ENCODE peak calls at places on chromosome 22, in eight cellular contexts. B is GM23248; H is neuronal stem cell; S is colonic mucosa; W is sigmoid colon; U is MM.1S; P is CD4-positive, alpha-beta T cell; A is GM23338. Z is an unnamed sample.

GRCh38 chr22:48629631-48630443 is 1197.8 kb downstream of the BRD1 start:
- DNase-seq in B (no peak), H (no peak), S (no peak), W (no peak), U (no peak), P (no peak), A (no peak), Z (no peak)

GRCh38 chr22:22811016-22812009 is 76.3 kb upstream of the IGLL5 start:
- DNase-seq in B (no peak), H (no peak), S (no peak), W (no peak), U (no peak), P (no peak), A (no peak), Z (no peak)

GRCh38 chr22:37739000-37739399 is 42.2 kb downstream of the TRIOBP start:
- DNase-seq in B (peak), H (no peak), S (peak), W (peak), U (no peak), P (no peak), A (no peak), Z (no peak)

GRCh38 chr22:25120761-25121212 is 78.9 kb upstream of the CRYBB3 start:
- DNase-seq in B (no peak), H (no peak), S (peak), W (no peak), U (no peak), P (no peak), A (no peak), Z (no peak)

GRCh38 chr22:46791201-46791731 is 28.8 kb downstream of the TBC1D22A start:
- DNase-seq in B (peak), H (no peak), S (no peak), W (peak), U (peak), P (peak), A (no peak), Z (no peak)

GRCh38 chr22:17441326-17441725 is 72.1 kb downstream of the CECR2 start:
- DNase-seq in B (no peak), H (no peak), S (no peak), W (no peak), U (no peak), P (no peak), A (no peak), Z (no peak)

GRCh38 chr22:22687638-22688500 is 43.5 kb downstream of the GGTLC2 start:
- DNase-seq in B (peak), H (peak), S (peak), W (no peak), U (peak), P (no peak), A (peak), Z (no peak)

GRCh38 chr22:23036684-23037428 is 33.5 kb upstream of the GNAZ start:
- DNase-seq in B (peak), H (no peak), S (no peak), W (no peak), U (no peak), P (no peak), A (no peak), Z (no peak)

GRCh38 chr22:18000441-18001039 is 23.8 kb downstream of the MICAL3 start:
- DNase-seq in B (peak), H (peak), S (peak), W (peak), U (no peak), P (no peak), A (peak), Z (no peak)

GRCh38 chr22:24208012-24208749 is 26.9 kb downstream of the SUSD2 start:
- DNase-seq in B (peak), H (no peak), S (no peak), W (peak), U (no peak), P (no peak), A (no peak), Z (no peak)

GRCh38 chr22:24430431-24431308 is 3.3 kb downstream of the ADORA2A start:
- DNase-seq in B (no peak), H (no peak), S (no peak), W (peak), U (no peak), P (no peak), A (no peak), Z (no peak)

GRCh38 chr22:28955817-28956216 is 72.4 kb downstream of the ZNRF3 start:
- DNase-seq in B (no peak), H (no peak), S (no peak), W (no peak), U (peak), P (peak), A (no peak), Z (peak)

GRCh38 chr22:42991010-42991651 is 23.8 kb downstream of the PACSIN2 start:
- DNase-seq in B (peak), H (no peak), S (peak), W (peak), U (no peak), P (no peak), A (no peak), Z (no peak)

GRCh38 chr22:37509026-37509886 is 10.0 kb downstream of the CARD10 start:
- DNase-seq in B (no peak), H (no peak), S (no peak), W (no peak), U (no peak), P (no peak), A (no peak), Z (no peak)

GRCh38 chr22:29108137-29108536 is 35.3 kb downstream of the KREMEN1 start:
- DNase-seq in B (peak), H (no peak), S (no peak), W (no peak), U (no peak), P (no peak), A (no peak), Z (no peak)

GRCh38 chr22:50276143-50276542 is 6.0 kb upstream of the MAPK11 start:
- DNase-seq in B (peak), H (no peak), S (peak), W (peak), U (peak), P (peak), A (peak), Z (peak)

GRCh38 chr22:28582806-28583205 is 96.8 kb downstream of the TTC28 start:
- DNase-seq in B (peak), H (no peak), S (no peak), W (no peak), U (no peak), P (no peak), A (peak), Z (no peak)

GRCh38 chr22:49826603-49827306 is 918 bp downstream of the BRD1 start:
- DNase-seq in B (peak), H (no peak), S (peak), W (peak), U (peak), P (no peak), A (peak), Z (no peak)

GRCh38 chr22:49783036-49783746 is 44.5 kb downstream of the BRD1 start:
- DNase-seq in B (no peak), H (no peak), S (no peak), W (no peak), U (no peak), P (no peak), A (no peak), Z (no peak)

GRCh38 chr22:37062657-37063381 is 11.3 kb downstream of the KCTD17 start:
- DNase-seq in B (no peak), H (no peak), S (no peak), W (no peak), U (no peak), P (no peak), A (peak), Z (no peak)

GRCh38 chr22:46830001-46830715 is 67.7 kb downstream of the TBC1D22A start:
- DNase-seq in B (peak), H (no peak), S (no peak), W (peak), U (no peak), P (no peak), A (no peak), Z (no peak)

GRCh38 chr22:47564651-47565050 is 802.2 kb downstream of the TBC1D22A start:
- DNase-seq in B (no peak), H (no peak), S (no peak), W (no peak), U (no peak), P (no peak), A (no peak), Z (no peak)

GRCh38 chr22:16827506-16827905 is 2.3 kb upstream of the XKR3 start:
- DNase-seq in B (peak), H (no peak), S (no peak), W (no peak), U (no peak), P (no peak), A (no peak), Z (no peak)

GRCh38 chr22:27801197-27801615 is 350 bp downstream of the MN1 start:
- DNase-seq in B (peak), H (peak), S (no peak), W (no peak), U (no peak), P (peak), A (peak), Z (no peak)

GRCh38 chr22:49951986-49952896 is 8.3 kb upstream of the PIM3 start:
- DNase-seq in B (peak), H (no peak), S (no peak), W (no peak), U (no peak), P (no peak), A (no peak), Z (no peak)

GRCh38 chr22:47919893-47920292 is 1157.4 kb downstream of the TBC1D22A start:
- DNase-seq in B (no peak), H (no peak), S (no peak), W (no peak), U (no peak), P (no peak), A (no peak), Z (no peak)

GRCh38 chr22:17137861-17138425 is 16.8 kb upstream of the TMEM121B start:
- DNase-seq in B (no peak), H (no peak), S (no peak), W (peak), U (no peak), P (no peak), A (no peak), Z (no peak)

GRCh38 chr22:22935056-22935545 is 47.5 kb downstream of the IGLL5 start:
- DNase-seq in B (no peak), H (no peak), S (no peak), W (no peak), U (no peak), P (no peak), A (no peak), Z (no peak)

GRCh38 chr22:46331496-46331895 is 4.0 kb upstream of the TRMU start:
- DNase-seq in B (no peak), H (no peak), S (no peak), W (no peak), U (no peak), P (no peak), A (no peak), Z (no peak)

GRCh38 chr22:23008887-23009286 is 61.4 kb upstream of the GNAZ start:
- DNase-seq in B (no peak), H (no peak), S (no peak), W (no peak), U (no peak), P (no peak), A (no peak), Z (no peak)

GRCh38 chr22:28012811-28013460 is 93.9 kb upstream of the PITPNB start:
- DNase-seq in B (no peak), H (no peak), S (no peak), W (no peak), U (no peak), P (no peak), A (no peak), Z (no peak)

GRCh38 chr22:37457093-37457893 is 28.9 kb downstream of the MFNG start:
- DNase-seq in B (peak), H (peak), S (peak), W (no peak), U (peak), P (peak), A (peak), Z (peak)

GRCh38 chr22:36425977-36426523 is 38.3 kb upstream of the MYH9 start:
- DNase-seq in B (no peak), H (no peak), S (peak), W (no peak), U (no peak), P (no peak), A (peak), Z (no peak)

GRCh38 chr22:30047364-30047738 is 32.9 kb upstream of the HORMAD2 start:
- DNase-seq in B (no peak), H (no peak), S (no peak), W (peak), U (peak), P (no peak), A (peak), Z (no peak)

GRCh38 chr22:49239264-49240015 is 588.2 kb downstream of the BRD1 start:
- DNase-seq in B (no peak), H (no peak), S (no peak), W (no peak), U (no peak), P (no peak), A (no peak), Z (no peak)

GRCh38 chr22:25375683-25376082 is 156.2 kb downstream of the CRYBB2 start:
- DNase-seq in B (no peak), H (no peak), S (no peak), W (no peak), U (no peak), P (no peak), A (peak), Z (no peak)

GRCh38 chr22:47060718-47061117 is 298.3 kb downstream of the TBC1D22A start:
- DNase-seq in B (no peak), H (no peak), S (no peak), W (peak), U (no peak), P (no peak), A (no peak), Z (no peak)

DNA sequence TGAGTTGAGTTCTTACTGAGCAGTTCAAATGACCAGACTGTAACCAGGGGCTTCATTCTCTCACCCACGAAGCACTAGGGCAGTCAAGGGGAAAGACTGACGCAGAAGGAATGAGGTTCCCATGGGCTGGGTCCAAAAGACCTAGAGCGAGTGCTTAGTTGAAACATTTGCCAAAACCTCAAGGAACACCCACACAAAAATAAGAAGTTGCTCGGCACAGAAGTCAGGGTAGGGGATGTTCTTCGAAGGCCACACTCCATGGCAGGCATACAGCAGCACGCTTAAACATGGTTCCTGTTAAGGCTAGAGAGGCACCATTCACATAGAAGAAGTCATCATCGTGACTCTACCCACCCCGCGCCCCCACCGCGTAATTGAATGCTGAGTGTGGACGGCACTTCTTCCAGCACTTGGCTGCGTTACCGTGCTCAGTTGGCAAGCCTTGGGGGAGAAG is 52.9 kb downstream of the TIMP3 start:
- DNase-seq in B (peak), H (no peak), S (no peak), W (no peak), U (no peak), P (no peak), A (no peak), Z (no peak)
- H3K27ac ChIP-seq in B (peak), H (no peak), S (no peak), W (peak), U (no peak), P (no peak), A (no peak), Z (no peak)

GRCh38 chr22:26590525-26590858 is 560 bp upstream of the TPST2 start:
- DNase-seq in B (peak), H (no peak), S (peak), W (no peak), U (no peak), P (no peak), A (no peak), Z (no peak)
- H3K27ac ChIP-seq in B (peak), H (no peak), S (peak), W (peak), U (peak), P (peak), A (no peak), Z (peak)

GRCh38 chr22:38750638-38751037 is 5.2 kb downstream of the SUN2 start:
- DNase-seq in B (no peak), H (no peak), S (no peak), W (no peak), U (no peak), P (no peak), A (no peak), Z (no peak)

GRCh38 chr22:38748487-38749136 is 7.2 kb downstream of the SUN2 start:
- DNase-seq in B (no peak), H (no peak), S (no peak), W (no peak), U (no peak), P (no peak), A (no peak), Z (no peak)

GRCh38 chr22:38751422-38752346 is 4.1 kb downstream of the SUN2 start:
- DNase-seq in B (no peak), H (no peak), S (peak), W (no peak), U (peak), P (peak), A (no peak), Z (peak)

GRCh38 chr22:38751066-38751421 is 4.8 kb downstream of the SUN2 start:
- DNase-seq in B (no peak), H (no peak), S (no peak), W (no peak), U (no peak), P (no peak), A (no peak), Z (no peak)

GRCh38 chr22:38750104-38750503 is 5.7 kb downstream of the SUN2 start:
- DNase-seq in B (no peak), H (no peak), S (no peak), W (no peak), U (no peak), P (no peak), A (no peak), Z (no peak)
- H3K27ac ChIP-seq in B (no peak), H (no peak), S (no peak), W (no peak), U (peak), P (peak), A (no peak), Z (no peak)

DNA sequence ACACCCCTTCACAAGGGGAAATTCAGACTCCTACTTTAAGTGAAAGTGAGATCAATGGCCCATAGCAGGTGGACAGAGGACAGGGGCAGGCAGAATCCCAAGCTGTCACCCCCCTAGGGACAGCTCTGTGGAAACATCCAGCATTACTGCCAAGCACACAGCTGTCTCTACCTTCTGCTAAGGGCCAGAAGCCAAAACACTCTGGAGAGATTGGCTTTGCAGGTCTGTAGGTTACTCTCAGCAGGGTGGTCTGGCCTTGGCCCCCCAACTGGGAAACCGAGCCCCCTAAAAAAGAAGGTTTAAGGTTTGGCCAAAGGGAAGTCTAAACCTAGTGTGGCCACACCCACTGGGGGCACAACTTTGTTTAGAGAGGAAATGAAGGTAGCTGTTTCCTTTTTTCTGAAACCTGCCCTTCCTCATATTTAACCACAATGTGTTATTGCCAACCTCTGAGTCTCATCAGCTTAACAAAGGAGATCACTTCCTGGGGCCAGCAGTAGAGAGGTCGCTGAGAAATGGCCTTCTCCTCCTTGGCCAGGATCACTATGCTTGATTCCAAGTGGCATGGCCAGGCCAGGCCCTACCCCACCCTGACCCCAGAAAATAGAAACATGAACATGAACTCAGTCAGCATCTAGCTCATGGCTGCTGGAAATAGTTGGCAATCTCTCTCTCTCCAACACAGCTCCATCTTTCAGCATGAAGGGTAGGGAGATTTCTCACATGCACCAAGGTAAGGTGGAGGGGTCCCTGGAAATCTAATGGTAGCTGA is 25.9 kb upstream of the SCARF2 start:
- DNase-seq in B (no peak), H (no peak), S (no peak), W (no peak), U (peak), P (peak), A (no peak), Z (no peak)
- H3K27ac ChIP-seq in B (no peak), H (no peak), S (peak), W (no peak), U (peak), P (peak), A (no peak), Z (peak)

GRCh38 chr22:41975299-41976069 is 6.2 kb downstream of the SEPTIN3 start:
- DNase-seq in B (no peak), H (no peak), S (no peak), W (no peak), U (no peak), P (no peak), A (no peak), Z (no peak)
- H3K27ac ChIP-seq in B (no peak), H (no peak), S (no peak), W (no peak), U (no peak), P (no peak), A (no peak), Z (no peak)

GRCh38 chr22:44180706-44181032 is at the start of gene PARVG:
- DNase-seq in B (no peak), H (no peak), S (no peak), W (no peak), U (peak), P (no peak), A (peak), Z (peak)
- H3K27ac ChIP-seq in B (no peak), H (peak), S (peak), W (peak), U (no peak), P (peak), A (peak), Z (peak)

GRCh38 chr22:40449676-40450035 is 79.3 kb downstream of the SGSM3 start:
- DNase-seq in B (peak), H (no peak), S (no peak), W (no peak), U (no peak), P (no peak), A (no peak), Z (no peak)

GRCh38 chr22:40443675-40444482 is 73.5 kb downstream of the SGSM3 start:
- DNase-seq in B (peak), H (no peak), S (no peak), W (no peak), U (no peak), P (no peak), A (peak), Z (no peak)

GRCh38 chr22:40441761-40442364 is 71.5 kb downstream of the SGSM3 start:
- DNase-seq in B (no peak), H (no peak), S (no peak), W (no peak), U (no peak), P (no peak), A (no peak), Z (no peak)

GRCh38 chr22:40444483-40444787 is 74.0 kb downstream of the SGSM3 start:
- DNase-seq in B (peak), H (no peak), S (no peak), W (no peak), U (no peak), P (no peak), A (no peak), Z (no peak)

GRCh38 chr22:40446203-40446602 is 75.8 kb downstream of the SGSM3 start:
- DNase-seq in B (no peak), H (no peak), S (no peak), W (no peak), U (no peak), P (no peak), A (no peak), Z (no peak)
- H3K27ac ChIP-seq in B (peak), H (no peak), S (no peak), W (no peak), U (no peak), P (no peak), A (no peak), Z (no peak)